ENCODE peak calls at places on chromosomes 6 and 20, in eight cellular contexts. Q is right atrium auricular region, K is PC-3, J is hepatocyte, Z is astrocyte, O is dorsolateral prefrontal cortex, V is prostate gland, S is stomach. G is an unnamed sample.

GRCh38 chr6:55670850-55671413 is 91.9 kb upstream of the HMGCLL1 start:
- DNase-seq in Q (no peak), K (no peak), J (no peak), Z (no peak), O (no peak), V (no peak), S (no peak), G (no peak)

GRCh38 chr6:104940881-104941693 is 15.8 kb upstream of the LIN28B start:
- DNase-seq in Q (no peak), K (peak), J (peak), Z (peak), O (no peak), V (no peak), S (no peak), G (no peak)

GRCh38 chr20:37669062-37669772 is 24.6 kb upstream of the CTNNBL1 start:
- DNase-seq in Q (no peak), K (peak), J (no peak), Z (no peak), O (no peak), V (no peak), S (no peak), G (no peak)

GRCh38 chr6:42302441-42302840 is 84.8 kb upstream of the MRPS10 start:
- DNase-seq in Q (no peak), K (no peak), J (no peak), Z (no peak), O (no peak), V (no peak), S (no peak), G (no peak)

GRCh38 chr6:5132741-5133140 is 47.6 kb downstream of the PPP1R3G start:
- DNase-seq in Q (peak), K (no peak), J (peak), Z (peak), O (no peak), V (no peak), S (peak), G (peak)

GRCh38 chr20:53981752-53982437 is 88.5 kb downstream of the BCAS1 start:
- DNase-seq in Q (no peak), K (no peak), J (no peak), Z (no peak), O (no peak), V (no peak), S (no peak), G (no peak)

GRCh38 chr6:157346371-157346770 is 23.1 kb upstream of the TMEM242 start:
- DNase-seq in Q (no peak), K (no peak), J (no peak), Z (no peak), O (no peak), V (no peak), S (no peak), G (no peak)

GRCh38 chr6:112365952-112366351 is 18.8 kb downstream of the RFPL4B start:
- DNase-seq in Q (no peak), K (no peak), J (no peak), Z (no peak), O (no peak), V (no peak), S (no peak), G (no peak)

GRCh38 chr6:252775-253526 is 39.3 kb upstream of the DUSP22 start:
- DNase-seq in Q (no peak), K (no peak), J (no peak), Z (no peak), O (no peak), V (no peak), S (no peak), G (no peak)

GRCh38 chr6:45703041-45703739 is 312.5 kb downstream of the CLIC5 start:
- DNase-seq in Q (no peak), K (peak), J (no peak), Z (peak), O (no peak), V (no peak), S (no peak), G (peak)

GRCh38 chr20:15205023-15205422 is 867.6 kb upstream of the FLRT3 start:
- DNase-seq in Q (no peak), K (no peak), J (no peak), Z (no peak), O (no peak), V (no peak), S (no peak), G (no peak)

GRCh38 chr20:15195378-15195777 is 858.0 kb upstream of the FLRT3 start:
- DNase-seq in Q (no peak), K (no peak), J (no peak), Z (peak), O (no peak), V (no peak), S (no peak), G (no peak)

GRCh38 chr20:15196580-15197255 is 859.3 kb upstream of the FLRT3 start:
- DNase-seq in Q (no peak), K (no peak), J (no peak), Z (no peak), O (no peak), V (no peak), S (no peak), G (no peak)

GRCh38 chr20:15199698-15200097 is 862.3 kb upstream of the FLRT3 start:
- DNase-seq in Q (no peak), K (no peak), J (no peak), Z (no peak), O (no peak), V (no peak), S (no peak), G (no peak)

DNA sequence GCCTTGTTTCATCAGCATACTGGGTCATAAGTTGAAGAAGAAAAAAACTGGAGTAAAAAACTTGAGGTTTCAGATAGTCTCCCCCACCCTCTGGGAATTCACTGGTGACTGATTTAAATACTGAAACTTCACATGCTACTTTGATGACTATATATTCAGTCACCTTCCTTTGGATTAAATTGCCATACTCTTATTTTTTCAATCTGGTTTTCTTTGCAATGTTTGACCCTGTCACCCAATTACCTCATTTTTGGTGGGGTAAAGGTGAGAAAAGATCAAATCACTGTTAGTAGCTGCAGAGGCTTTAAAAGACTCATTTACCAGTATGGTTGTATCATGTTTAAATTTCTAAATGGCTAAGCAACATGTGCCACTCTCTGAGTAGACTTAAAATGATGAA is 862.7 kb upstream of the FLRT3 start:
- DNase-seq in Q (no peak), K (peak), J (no peak), Z (no peak), O (no peak), V (no peak), S (no peak), G (no peak)
- H3K27ac ChIP-seq in Q (no peak), K (no peak), J (no peak), Z (no peak), O (no peak), V (no peak), S (no peak), G (no peak)

GRCh38 chr6:76134651-76135050 is 62.2 kb upstream of the IMPG1 start:
- DNase-seq in Q (no peak), K (no peak), J (no peak), Z (no peak), O (no peak), V (no peak), S (no peak), G (no peak)
- TF ChIP-seq CTCF in Q (no peak), K (no peak), J (no peak), Z (no peak), O (no peak), V (no peak), S (no peak), G (no peak)

GRCh38 chr6:159250633-159251032 is 81.4 kb downstream of the FNDC1 start:
- DNase-seq in Q (no peak), K (no peak), J (no peak), Z (no peak), O (no peak), V (no peak), S (no peak), G (no peak)
- H3K27ac ChIP-seq in Q (no peak), K (no peak), J (no peak), Z (no peak), O (no peak), V (no peak), S (no peak), G (no peak)

GRCh38 chr20:63186528-63187316 is 29.2 kb downstream of the YTHDF1 start:
- DNase-seq in Q (no peak), K (peak), J (no peak), Z (peak), O (no peak), V (no peak), S (peak), G (no peak)
- TF ChIP-seq CTCF in Q (no peak), K (peak), J (no peak), Z (no peak), O (no peak), V (no peak), S (no peak), G (no peak)

DNA sequence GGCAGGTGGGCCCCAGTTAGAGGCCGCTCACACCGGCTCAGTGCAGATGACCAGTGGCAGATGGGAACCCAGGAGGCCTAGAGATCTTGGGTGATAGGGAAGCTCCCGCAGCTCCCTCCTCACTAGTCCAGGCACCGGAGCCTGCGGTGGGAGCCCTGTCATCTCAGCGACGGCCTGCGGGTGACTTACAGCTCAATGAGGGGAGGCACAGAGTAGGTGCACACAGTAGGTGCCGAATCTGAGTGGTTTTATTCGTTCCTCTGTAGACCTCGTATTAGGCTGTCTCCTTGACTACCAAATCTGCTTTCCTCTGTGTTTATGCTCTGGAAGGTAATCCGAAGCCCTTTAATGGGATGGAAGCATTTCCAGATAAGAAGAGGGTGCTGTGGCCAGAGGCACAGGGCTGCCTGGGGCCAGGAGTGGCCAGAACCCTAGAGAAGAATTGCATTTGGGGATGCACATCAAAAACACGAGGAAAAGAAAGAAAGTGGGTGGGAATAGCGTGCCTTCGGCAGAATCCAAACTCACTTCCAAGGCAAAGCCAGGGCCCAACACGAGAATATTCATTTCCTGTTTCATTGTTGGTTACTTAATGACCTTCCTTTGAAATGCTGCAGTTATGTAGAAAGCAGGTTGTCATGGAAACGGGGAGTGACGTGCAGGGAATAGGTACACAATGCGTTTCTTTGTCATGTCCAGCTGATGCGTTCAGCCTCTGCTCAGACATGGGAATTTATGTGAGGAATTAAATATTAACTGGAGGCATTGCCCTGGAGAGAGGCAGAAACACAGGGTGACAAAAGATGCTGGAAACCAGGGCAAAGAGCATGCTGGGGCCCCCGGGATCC is 24.7 kb downstream of the MYT1 start:
- DNase-seq in Q (no peak), K (peak), J (peak), Z (peak), O (no peak), V (no peak), S (no peak), G (no peak)
- H3K27ac ChIP-seq in Q (no peak), K (no peak), J (peak), Z (no peak), O (no peak), V (no peak), S (no peak), G (no peak)

GRCh38 chr20:25987073-25987927 is 290.6 kb upstream of the ZNF337 start:
- DNase-seq in Q (no peak), K (no peak), J (peak), Z (no peak), O (no peak), V (no peak), S (no peak), G (no peak)
- TF ChIP-seq CTCF in Q (peak), K (no peak), J (peak), Z (peak), O (no peak), V (no peak), S (peak), G (peak)

GRCh38 chr20:20786428-20786827 is 74.0 kb upstream of the RALGAPA2 start:
- DNase-seq in Q (no peak), K (no peak), J (no peak), Z (no peak), O (no peak), V (no peak), S (no peak), G (no peak)
- H3K27ac ChIP-seq in Q (no peak), K (no peak), J (no peak), Z (no peak), O (no peak), V (no peak), S (no peak), G (no peak)

GRCh38 chr6:75076009-75076408 is 129.8 kb downstream of the COL12A1 start:
- DNase-seq in Q (no peak), K (no peak), J (no peak), Z (no peak), O (no peak), V (no peak), S (no peak), G (no peak)

GRCh38 chr6:75081920-75082319 is 123.9 kb downstream of the COL12A1 start:
- DNase-seq in Q (no peak), K (no peak), J (no peak), Z (no peak), O (no peak), V (no peak), S (no peak), G (no peak)

GRCh38 chr6:75081047-75081446 is 124.8 kb downstream of the COL12A1 start:
- DNase-seq in Q (no peak), K (no peak), J (no peak), Z (no peak), O (no peak), V (no peak), S (no peak), G (no peak)

DNA sequence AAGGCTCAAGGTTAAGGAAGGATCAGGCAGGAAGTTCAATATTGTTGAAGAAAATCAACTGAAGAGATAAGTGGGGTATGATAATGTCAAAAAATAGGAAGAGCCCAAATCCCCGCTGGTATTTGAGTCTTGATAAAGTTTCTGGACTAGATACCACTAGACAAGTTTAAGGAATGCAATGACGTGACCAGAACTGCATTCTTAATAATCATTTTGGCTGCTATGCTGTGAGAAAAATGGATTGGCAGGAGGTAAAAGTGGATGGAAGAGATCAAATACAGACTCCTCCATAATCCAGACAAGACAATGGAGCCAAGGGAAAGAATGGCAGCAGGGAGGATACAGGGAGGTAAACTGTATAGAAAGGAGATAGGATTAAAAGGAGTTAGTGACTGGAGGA is 128.2 kb downstream of the COL12A1 start:
- DNase-seq in Q (no peak), K (no peak), J (no peak), Z (no peak), O (no peak), V (no peak), S (no peak), G (no peak)
- TF ChIP-seq CTCF in Q (no peak), K (no peak), J (no peak), Z (no peak), O (no peak), V (no peak), S (no peak), G (no peak)

DNA sequence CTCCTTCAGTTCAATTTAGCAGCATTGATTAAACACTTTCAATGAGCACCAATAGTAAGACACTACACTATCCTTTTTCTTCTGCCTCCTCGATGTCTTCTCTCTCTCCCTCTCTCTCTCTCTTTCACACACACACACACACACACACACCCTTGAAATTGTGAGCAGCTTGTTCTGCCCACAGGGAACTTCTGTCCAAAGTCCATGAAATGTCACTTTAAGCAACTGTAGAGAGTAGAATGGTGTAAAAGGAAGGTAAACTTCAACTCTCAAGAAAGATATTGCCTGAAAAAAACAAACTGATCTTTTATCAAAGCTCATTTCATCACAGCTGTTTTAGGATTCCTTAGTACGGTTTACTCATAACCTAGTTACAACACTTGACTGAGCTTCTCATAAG is 107.1 kb downstream of the TNFRSF21 start:
- DNase-seq in Q (no peak), K (no peak), J (no peak), Z (no peak), O (no peak), V (no peak), S (no peak), G (no peak)
- H3K27ac ChIP-seq in Q (no peak), K (no peak), J (peak), Z (no peak), O (no peak), V (no peak), S (no peak), G (no peak)

G was measured in AG04450.